ENCODE peak calls at places on chromosome 4, in nine cellular contexts. U is brain microvascular endothelial cell, I is AG10803, C is fibroblast of lung, M is lower lobe of right lung, E is cardiac fibroblast, X is colonic mucosa, T is IMR-90, J is hepatocyte. H is an unnamed sample.
A peak's percentile ranks its signal among the peaks of the same experiment; 100 is the strongest.

GRCh38 chr4:1805493-1806222 is 12.6 kb downstream of the FGFR3 start:
- DNase-seq in U (no peak), I (no peak), C (no peak), M (no peak), E (no peak), X (no peak), T (no peak), J (no peak), H (no peak)

GRCh38 chr4:73870778-73871177 is 1.6 kb downstream of the CXCL1 start:
- DNase-seq in U (no peak), I (peak; percentile 56), C (no peak), M (no peak), E (peak; percentile 85), X (no peak), T (no peak), J (no peak), H (no peak)

GRCh38 chr4:138521809-138522208 is 279.7 kb upstream of the SLC7A11 start:
- DNase-seq in U (no peak), I (no peak), C (no peak), M (no peak), E (no peak), X (no peak), T (no peak), J (no peak), H (no peak)

GRCh38 chr4:80500593-80500992 is 165.1 kb downstream of the CFAP299 start:
- DNase-seq in U (no peak), I (peak; percentile 79), C (no peak), M (no peak), E (no peak), X (no peak), T (no peak), J (no peak), H (no peak)

GRCh38 chr4:183607894-183608293 is 51.1 kb downstream of the RWDD4 start:
- DNase-seq in U (no peak), I (no peak), C (no peak), M (no peak), E (no peak), X (no peak), T (no peak), J (no peak), H (no peak)

GRCh38 chr4:83392562-83392961 is 57.9 kb upstream of the HPSE start:
- DNase-seq in U (no peak), I (no peak), C (no peak), M (no peak), E (no peak), X (no peak), T (no peak), J (no peak), H (no peak)

GRCh38 chr4:41430796-41431195 is 107.2 kb upstream of the LIMCH1 start:
- DNase-seq in U (no peak), I (peak; percentile 76), C (peak; percentile 18), M (no peak), E (no peak), X (no peak), T (no peak), J (no peak), H (no peak)

GRCh38 chr4:4625488-4625887 is 83.6 kb upstream of the STX18 start:
- DNase-seq in U (peak; percentile 45), I (peak; percentile 95), C (no peak), M (no peak), E (peak; percentile 7), X (no peak), T (peak; percentile 84), J (no peak), H (no peak)

GRCh38 chr4:142572076-142572475 is 274.0 kb downstream of the INPP4B start:
- DNase-seq in U (no peak), I (no peak), C (no peak), M (no peak), E (no peak), X (no peak), T (no peak), J (no peak), H (no peak)
- H3K4me3 ChIP-seq in U (no peak overlapping the region), I (no peak overlapping the region), C (no peak overlapping the region), M (no peak overlapping the region), E (no peak overlapping the region), X (no peak overlapping the region), T (no peak overlapping the region), J (no peak overlapping the region), H (no peak overlapping the region)

GRCh38 chr4:3244747-3245146 is 4.2 kb upstream of the MSANTD1 start:
- DNase-seq in U (no peak), I (no peak), C (no peak), M (no peak), E (no peak), X (no peak), T (no peak), J (no peak), H (no peak)

GRCh38 chr4:3247399-3248177 is 1.4 kb upstream of the MSANTD1 start:
- DNase-seq in U (no peak), I (no peak), C (no peak), M (no peak), E (no peak), X (no peak), T (no peak), J (no peak), H (no peak)

GRCh38 chr4:3248178-3248480 is 830 bp upstream of the MSANTD1 start:
- DNase-seq in U (no peak), I (no peak), C (no peak), M (no peak), E (no peak), X (no peak), T (no peak), J (no peak), H (no peak)

GRCh38 chr4:3245676-3246075 is 3.3 kb upstream of the MSANTD1 start:
- DNase-seq in U (no peak), I (no peak), C (no peak), M (no peak), E (no peak), X (no peak), T (no peak), J (no peak), H (no peak)

DNA sequence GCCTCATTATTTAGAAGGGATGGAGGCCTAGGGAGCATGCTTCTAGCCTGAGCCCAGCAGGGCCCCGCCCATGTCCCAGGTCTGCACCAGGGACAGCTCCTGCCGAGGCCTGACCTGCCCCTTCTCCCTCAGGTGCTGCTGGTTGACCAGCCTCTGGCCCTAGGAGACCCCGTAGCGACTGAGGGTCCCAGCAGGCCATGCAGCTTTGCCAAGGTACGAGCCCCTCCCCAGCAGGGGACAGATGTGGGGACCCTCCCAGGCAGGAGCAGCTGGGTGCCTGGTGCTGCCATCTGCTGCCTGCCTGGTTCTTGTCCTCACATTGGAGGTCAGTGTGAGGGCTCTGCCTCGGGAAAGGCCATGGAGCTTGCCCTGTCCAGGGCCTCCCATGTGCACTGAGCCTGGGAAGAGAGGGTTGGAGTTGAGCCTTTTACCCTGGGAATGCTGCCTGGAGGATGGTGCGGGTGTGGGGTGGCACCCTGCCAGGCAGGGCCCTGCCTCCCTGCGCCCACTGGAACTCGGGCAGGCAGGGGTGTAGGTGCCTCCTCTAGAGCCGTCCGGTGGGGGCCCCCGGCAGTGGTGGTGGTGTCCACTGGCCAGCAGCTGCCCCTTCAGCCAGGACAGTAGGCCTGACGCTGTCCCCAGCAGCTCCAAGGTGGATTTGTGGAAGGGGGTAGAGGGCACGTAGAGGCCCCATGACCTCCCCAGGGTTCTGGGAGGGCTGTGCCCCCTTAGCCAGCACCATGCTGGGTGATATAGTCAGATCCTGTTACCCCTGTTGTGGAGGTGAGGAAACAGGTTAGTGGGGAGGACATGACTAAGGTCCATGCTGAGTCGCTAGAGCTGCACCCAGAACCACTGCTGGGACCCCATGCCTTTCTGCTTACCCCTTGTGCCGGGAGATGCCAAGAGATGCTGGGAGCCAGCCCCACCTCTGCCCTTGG is 2.2 kb upstream of the MSANTD1 start:
- DNase-seq in U (no peak), I (no peak), C (no peak), M (no peak), E (no peak), X (no peak), T (no peak), J (no peak), H (no peak)
- TF ChIP-seq CTCF in U (peak; percentile 19), I (no peak), C (peak; percentile 8), M (no peak), E (no peak), X (no peak), T (no peak), J (peak; percentile 5), H (no peak)

GRCh38 chr4:25402521-25402920 is 25.5 kb downstream of the ANAPC4 start:
- DNase-seq in U (no peak), I (peak; percentile 58), C (peak; percentile 56), M (no peak), E (peak; percentile 64), X (no peak), T (peak; percentile 66), J (no peak), H (no peak)

GRCh38 chr4:25410820-25411529 is 33.9 kb downstream of the ANAPC4 start:
- DNase-seq in U (no peak), I (no peak), C (no peak), M (no peak), E (no peak), X (no peak), T (no peak), J (no peak), H (no peak)

GRCh38 chr4:25405453-25405852 is 28.4 kb downstream of the ANAPC4 start:
- DNase-seq in U (no peak), I (no peak), C (no peak), M (no peak), E (no peak), X (no peak), T (no peak), J (no peak), H (no peak)

GRCh38 chr4:25403699-25404098 is 26.6 kb downstream of the ANAPC4 start:
- DNase-seq in U (no peak), I (no peak), C (no peak), M (no peak), E (no peak), X (no peak), T (no peak), J (no peak), H (no peak)

DNA sequence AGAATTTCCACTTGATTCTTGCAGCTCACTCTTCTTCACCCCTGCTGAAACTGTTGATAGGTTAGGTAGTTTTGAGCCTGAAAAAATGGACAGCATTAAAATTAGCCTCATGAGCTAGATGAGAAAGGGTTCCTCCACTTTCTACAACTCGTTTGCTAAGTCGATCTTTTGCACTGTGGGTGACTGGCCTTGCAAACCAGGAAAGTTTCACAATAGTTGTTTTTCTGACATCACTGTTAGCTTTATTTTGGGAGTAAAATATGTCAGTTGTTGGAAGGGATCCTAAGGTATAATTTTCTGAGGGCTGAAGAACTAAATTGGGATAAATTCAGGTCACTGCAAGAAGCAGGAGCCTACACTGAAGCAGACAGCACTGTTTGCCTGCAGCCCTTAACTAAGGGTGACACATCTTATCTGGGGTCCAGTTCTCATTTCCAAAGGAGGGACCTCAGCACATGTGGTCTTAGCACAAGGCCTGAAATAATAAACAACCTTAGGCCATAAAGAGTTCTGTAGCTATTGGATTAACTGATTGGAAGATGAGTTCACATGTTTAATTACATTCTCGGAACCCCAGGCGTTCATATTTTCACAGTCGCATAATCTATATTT is 29.1 kb downstream of the ANAPC4 start:
- DNase-seq in U (no peak), I (peak; percentile 31), C (peak; percentile 26), M (no peak), E (peak; percentile 52), X (no peak), T (peak; percentile 77), J (no peak), H (no peak)
- H3K4me3 ChIP-seq in U (no peak overlapping the region), I (no peak overlapping the region), C (no peak overlapping the region), M (no peak overlapping the region), E (no peak overlapping the region), X (no peak overlapping the region), T (no peak overlapping the region), J (no peak overlapping the region), H (no peak overlapping the region)

DNA sequence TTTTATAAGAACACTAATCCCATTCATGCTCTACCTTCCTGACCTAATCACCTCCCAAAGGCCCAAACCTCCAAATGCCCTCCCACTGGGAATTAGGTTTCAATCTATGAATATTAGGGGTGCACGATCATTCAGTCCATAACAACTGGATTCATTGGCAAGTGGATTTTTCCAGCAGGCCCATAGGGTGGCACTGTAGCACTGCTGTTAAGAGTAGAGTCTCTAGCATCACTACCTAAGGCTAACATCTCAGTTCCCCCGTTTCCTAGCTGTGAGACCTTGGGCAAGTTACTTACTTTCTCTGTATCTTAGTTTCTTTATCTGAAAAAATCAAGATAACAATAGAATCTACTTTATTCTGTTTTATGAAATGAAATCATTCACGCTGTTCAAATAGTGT is 315.8 kb downstream of the STIM2 start:
- DNase-seq in U (no peak), I (peak; percentile 39), C (peak; percentile 63), M (no peak), E (peak; percentile 2), X (peak; percentile 30), T (peak; percentile 41), J (peak; percentile 72), H (no peak)
- TF ChIP-seq CTCF in U (no peak), I (peak; percentile 49), C (peak; percentile 6), M (peak; percentile 28), E (no peak), X (peak; percentile 31), T (peak; percentile 43), J (peak; percentile 58), H (peak; percentile 12)